ENCODE peak calls at places on chromosomes 3 and 15, in ten cellular contexts. S, T, O, P, M, N, G, V, R and D are unnamed samples.

GRCh38 chr3:104519068-104519467 is 847.6 kb upstream of the ALCAM start:
- DNase-seq in S (no peak), T (peak), O (no peak), P (no peak), M (no peak), N (no peak), G (no peak), V (no peak), R (no peak), D (no peak)

GRCh38 chr3:69273895-69274294 is 112.0 kb downstream of the FRMD4B start:
- DNase-seq in S (no peak), T (no peak), O (no peak), P (no peak), M (no peak), N (no peak), G (no peak), V (no peak), R (no peak), D (no peak)

GRCh38 chr3:73786346-73786807 is 161.6 kb upstream of the PDZRN3 start:
- DNase-seq in S (no peak), T (no peak), O (no peak), P (no peak), M (no peak), N (no peak), G (no peak), V (no peak), R (no peak), D (no peak)

GRCh38 chr15:29071907-29072273 is 186.1 kb downstream of the APBA2 start:
- DNase-seq in S (no peak), T (no peak), O (no peak), P (peak), M (no peak), N (no peak), G (no peak), V (no peak), R (peak), D (no peak)

GRCh38 chr3:100536093-100536492 is 43.7 kb downstream of the TMEM45A start:
- DNase-seq in S (no peak), T (no peak), O (no peak), P (no peak), M (no peak), N (peak), G (no peak), V (no peak), R (no peak), D (no peak)

GRCh38 chr3:127043041-127043641 is 60.2 kb downstream of the PLXNA1 start:
- DNase-seq in S (no peak), T (peak), O (no peak), P (peak), M (no peak), N (no peak), G (no peak), V (no peak), R (peak), D (peak)

GRCh38 chr3:4977889-4978258 is 1.4 kb upstream of the BHLHE40 start:
- DNase-seq in S (no peak), T (peak), O (no peak), P (no peak), M (no peak), N (no peak), G (no peak), V (no peak), R (no peak), D (no peak)

GRCh38 chr3:127476936-127477335 is 113.6 kb downstream of the TPRA1 start:
- DNase-seq in S (no peak), T (no peak), O (no peak), P (no peak), M (no peak), N (no peak), G (no peak), V (no peak), R (peak), D (no peak)

GRCh38 chr3:167736264-167736787 is 805 bp downstream of the SERPINI1 start:
- DNase-seq in S (peak), T (no peak), O (no peak), P (no peak), M (no peak), N (no peak), G (no peak), V (no peak), R (no peak), D (no peak)

GRCh38 chr15:78914027-78914764 is 30.6 kb downstream of the CTSH start:
- DNase-seq in S (no peak), T (peak), O (no peak), P (peak), M (no peak), N (peak), G (no peak), V (no peak), R (no peak), D (no peak)

GRCh38 chr15:79086814-79087213 is 3.8 kb downstream of the RASGRF1 start:
- DNase-seq in S (no peak), T (no peak), O (no peak), P (no peak), M (no peak), N (no peak), G (no peak), V (no peak), R (no peak), D (no peak)

GRCh38 chr3:126100688-126101301 is 16.9 kb upstream of the SLC41A3 start:
- DNase-seq in S (peak), T (no peak), O (no peak), P (peak), M (no peak), N (no peak), G (no peak), V (peak), R (no peak), D (no peak)

GRCh38 chr3:127052121-127052561 is 69.2 kb downstream of the PLXNA1 start:
- DNase-seq in S (no peak), T (no peak), O (no peak), P (peak), M (no peak), N (no peak), G (no peak), V (no peak), R (peak), D (peak)

GRCh38 chr15:34684351-34684750 is 70.4 kb downstream of the GJD2 start:
- DNase-seq in S (no peak), T (no peak), O (no peak), P (no peak), M (no peak), N (no peak), G (no peak), V (no peak), R (no peak), D (no peak)

GRCh38 chr3:96209703-96210102 is 604.7 kb upstream of the EPHA6 start:
- DNase-seq in S (no peak), T (no peak), O (no peak), P (no peak), M (no peak), N (no peak), G (no peak), V (no peak), R (no peak), D (no peak)

GRCh38 chr3:183537295-183537730 is 18.2 kb downstream of the KLHL6 start:
- DNase-seq in S (no peak), T (no peak), O (peak), P (no peak), M (no peak), N (no peak), G (no peak), V (no peak), R (no peak), D (peak)

GRCh38 chr3:188664795-188665194 is 507.0 kb upstream of the TPRG1 start:
- DNase-seq in S (peak), T (peak), O (peak), P (no peak), M (peak), N (peak), G (no peak), V (no peak), R (no peak), D (no peak)

GRCh38 chr15:42175671-42176070 is 19.2 kb upstream of the PLA2G4F start:
- DNase-seq in S (no peak), T (no peak), O (no peak), P (no peak), M (no peak), N (no peak), G (no peak), V (no peak), R (no peak), D (no peak)

GRCh38 chr3:9553949-9554513 is 409 bp upstream of the LHFPL4 start:
- DNase-seq in S (no peak), T (peak), O (no peak), P (no peak), M (no peak), N (no peak), G (no peak), V (no peak), R (peak), D (no peak)

GRCh38 chr15:89745768-89746167 is 5.3 kb downstream of the MESP1 start:
- DNase-seq in S (no peak), T (no peak), O (no peak), P (no peak), M (no peak), N (no peak), G (no peak), V (no peak), R (no peak), D (no peak)

GRCh38 chr3:23991236-23992050 is 46.4 kb downstream of the NR1D2 start:
- DNase-seq in S (peak), T (no peak), O (no peak), P (no peak), M (no peak), N (no peak), G (no peak), V (no peak), R (no peak), D (no peak)

GRCh38 chr3:71908001-71908400 is 123.1 kb upstream of the PROK2 start:
- DNase-seq in S (peak), T (no peak), O (no peak), P (no peak), M (no peak), N (no peak), G (no peak), V (no peak), R (no peak), D (peak)

GRCh38 chr15:67696087-67696486 is 129.2 kb upstream of the SKOR1 start:
- DNase-seq in S (no peak), T (no peak), O (no peak), P (no peak), M (no peak), N (no peak), G (no peak), V (no peak), R (no peak), D (no peak)

GRCh38 chr3:150238995-150239612 is 169.0 kb upstream of the TSC22D2 start:
- DNase-seq in S (no peak), T (peak), O (no peak), P (no peak), M (peak), N (peak), G (peak), V (no peak), R (no peak), D (no peak)

GRCh38 chr15:88769161-88769971 is 33.9 kb upstream of the ACAN start:
- DNase-seq in S (peak), T (peak), O (no peak), P (no peak), M (no peak), N (no peak), G (no peak), V (no peak), R (no peak), D (peak)

GRCh38 chr3:128311441-128311844 is 155.2 kb downstream of the DNAJB8 start:
- DNase-seq in S (no peak), T (no peak), O (no peak), P (no peak), M (no peak), N (no peak), G (no peak), V (no peak), R (no peak), D (peak)

GRCh38 chr3:71583569-71584215 is at the start of gene FOXP1:
- DNase-seq in S (peak), T (peak), O (peak), P (peak), M (peak), N (peak), G (peak), V (no peak), R (peak), D (peak)

GRCh38 chr15:69727257-69727924 is 274.8 kb downstream of the RPLP1 start:
- DNase-seq in S (no peak), T (no peak), O (no peak), P (no peak), M (no peak), N (no peak), G (no peak), V (no peak), R (no peak), D (no peak)

GRCh38 chr3:73745429-73746247 is 120.9 kb upstream of the PDZRN3 start:
- DNase-seq in S (no peak), T (no peak), O (no peak), P (no peak), M (no peak), N (no peak), G (no peak), V (no peak), R (no peak), D (no peak)

GRCh38 chr15:88476635-88477038 is 9.1 kb downstream of the MRPS11 start:
- DNase-seq in S (peak), T (peak), O (peak), P (no peak), M (peak), N (peak), G (peak), V (no peak), R (no peak), D (no peak)

GRCh38 chr15:85504739-85505676 is 124.6 kb downstream of the AKAP13 start:
- DNase-seq in S (peak), T (peak), O (peak), P (no peak), M (peak), N (peak), G (peak), V (no peak), R (no peak), D (peak)

GRCh38 chr3:142165194-142165593 is 15.8 kb upstream of the TFDP2 start:
- DNase-seq in S (no peak), T (no peak), O (no peak), P (no peak), M (no peak), N (no peak), G (no peak), V (no peak), R (no peak), D (no peak)
- TF ChIP-seq POLR2AphosphoS5 in S (no peak), T (no peak), O (no peak), P (no peak), M (no peak), N (no peak), G (no peak), V (no peak), R (no peak), D (no peak)

GRCh38 chr3:185409957-185410356 is 47.0 kb downstream of the MAP3K13 start:
- DNase-seq in S (no peak), T (peak), O (no peak), P (no peak), M (no peak), N (no peak), G (no peak), V (no peak), R (no peak), D (no peak)
- TF ChIP-seq POLR2AphosphoS5 in S (no peak), T (no peak), O (no peak), P (no peak), M (no peak), N (no peak), G (no peak), V (no peak), R (no peak), D (no peak)

DNA sequence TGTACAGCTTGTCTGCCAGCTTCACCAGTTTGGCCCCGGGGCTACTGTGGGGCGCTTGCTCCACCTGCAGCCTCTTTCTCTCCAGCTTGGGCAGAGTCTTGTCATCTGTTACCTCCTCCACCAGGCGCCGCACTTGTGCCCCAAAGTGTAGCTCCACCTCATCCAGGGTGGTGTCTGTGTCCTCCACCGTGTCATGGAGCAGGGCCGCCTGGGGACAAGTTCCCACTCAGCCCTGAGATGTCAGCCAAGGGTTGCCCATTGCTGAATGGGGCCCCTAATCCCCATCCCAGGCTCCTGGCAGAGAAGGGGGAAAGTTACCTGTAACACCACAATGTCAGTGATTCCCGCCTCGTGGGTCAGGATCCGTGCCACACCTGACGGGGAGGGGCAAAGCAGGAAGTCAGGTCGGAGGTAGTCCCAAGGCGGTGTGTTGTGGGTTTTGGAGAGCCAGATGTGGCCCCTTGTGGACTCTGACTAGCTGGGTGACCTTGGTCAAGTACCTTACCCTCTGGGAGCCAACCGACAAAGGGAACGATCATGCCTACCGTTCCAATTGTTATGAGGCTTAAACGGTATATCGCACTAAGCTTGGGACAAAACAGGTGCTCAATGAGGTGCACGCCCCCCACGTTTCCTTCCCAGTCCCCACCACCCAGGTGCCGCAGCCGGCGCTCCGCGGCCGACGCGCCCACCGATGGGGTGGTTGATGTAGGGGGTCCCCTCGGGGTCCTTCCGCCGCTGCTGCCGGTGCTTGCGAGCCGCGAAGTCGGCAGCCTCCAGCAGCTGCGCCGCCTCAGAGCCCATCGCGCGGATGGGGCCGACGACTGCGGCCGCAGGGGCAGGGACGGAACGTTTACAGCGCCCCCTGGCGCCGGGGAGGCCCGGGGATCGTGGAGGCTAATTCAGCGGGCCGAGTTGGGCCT is at the start of gene HDDC3:
- DNase-seq in S (peak), T (peak), O (peak), P (peak), M (peak), N (peak), G (peak), V (peak), R (peak), D (peak)
- TF ChIP-seq POLR2AphosphoS5 in S (peak), T (peak), O (peak), P (peak), M (peak), N (peak), G (peak), V (peak), R (peak), D (peak)

GRCh38 chr3:124759666-124760401 is 29.6 kb downstream of the UMPS start:
- DNase-seq in S (no peak), T (no peak), O (no peak), P (no peak), M (no peak), N (no peak), G (no peak), V (no peak), R (no peak), D (peak)

GRCh38 chr3:124761935-124762334 is 31.7 kb downstream of the UMPS start:
- DNase-seq in S (no peak), T (no peak), O (no peak), P (no peak), M (no peak), N (peak), G (no peak), V (no peak), R (no peak), D (no peak)

GRCh38 chr3:124761250-124761796 is 31.1 kb downstream of the UMPS start:
- DNase-seq in S (peak), T (peak), O (peak), P (peak), M (peak), N (peak), G (peak), V (peak), R (peak), D (peak)

GRCh38 chr3:124758851-124759635 is 28.8 kb downstream of the UMPS start:
- DNase-seq in S (no peak), T (peak), O (no peak), P (no peak), M (no peak), N (no peak), G (no peak), V (no peak), R (no peak), D (no peak)

DNA sequence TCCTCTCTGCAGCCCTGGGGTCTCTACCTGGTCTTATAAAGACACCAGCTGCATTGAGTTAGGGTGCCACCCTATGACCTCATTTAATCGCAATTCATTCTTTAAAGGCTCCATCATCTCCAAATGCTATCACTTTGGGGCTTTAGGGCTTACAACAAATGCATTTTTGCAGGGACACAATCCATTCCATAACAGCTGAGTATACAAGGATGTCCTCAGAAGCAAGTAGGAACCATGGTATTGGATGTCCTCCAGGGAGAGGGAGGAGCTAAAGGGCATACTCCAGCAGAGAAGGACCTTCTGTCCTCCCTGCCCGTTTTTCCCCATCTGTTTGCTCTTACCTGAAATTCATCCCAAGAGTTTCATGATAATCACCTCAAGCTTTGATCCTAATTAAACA is 30.3 kb downstream of the UMPS start:
- DNase-seq in S (no peak), T (peak), O (no peak), P (no peak), M (no peak), N (peak), G (no peak), V (no peak), R (no peak), D (no peak)
- TF ChIP-seq POLR2AphosphoS5 in S (no peak), T (no peak), O (no peak), P (no peak), M (no peak), N (no peak), G (no peak), V (no peak), R (no peak), D (no peak)

GRCh38 chr3:58102976-58103447 is 94.8 kb downstream of the FLNB start:
- DNase-seq in S (no peak), T (no peak), O (no peak), P (peak), M (no peak), N (peak), G (no peak), V (no peak), R (no peak), D (no peak)
- TF ChIP-seq POLR2AphosphoS5 in S (no peak), T (no peak), O (no peak), P (no peak), M (no peak), N (peak), G (no peak), V (no peak), R (no peak), D (no peak)